ENCODE peak calls at places on chromosomes 2 and 18, in four cellular contexts. One of them, this sample, is unnamed.

GRCh38 chr2:159227467-159227866 is 59.0 kb downstream of the WDSUB1 start:
- DNase-seq in lower leg skin: peak
- DNase-seq in myocyte: no peak
- DNase-seq in cardiac fibroblast: no peak
- DNase-seq in this sample: no peak

GRCh38 chr2:160687629-160688028 is 194.0 kb upstream of the RBMS1 start:
- DNase-seq in cardiac fibroblast: no peak
- DNase-seq in myocyte: no peak
- DNase-seq in lower leg skin: no peak
- DNase-seq in this sample: no peak

GRCh38 chr2:219031005-219031738 is 10.1 kb downstream of the CFAP65 start:
- DNase-seq in cardiac fibroblast: no peak
- DNase-seq in myocyte: no peak
- DNase-seq in lower leg skin: no peak
- DNase-seq in this sample: no peak

GRCh38 chr2:84970956-84971798 is at the start of gene KCMF1:
- DNase-seq in lower leg skin: peak
- DNase-seq in myocyte: peak
- DNase-seq in cardiac fibroblast: peak
- DNase-seq in this sample: peak

GRCh38 chr18:48939368-48940097 is 11.2 kb downstream of the SMAD7 start:
- DNase-seq in cardiac fibroblast: peak
- DNase-seq in lower leg skin: no peak
- DNase-seq in myocyte: no peak
- DNase-seq in this sample: no peak

GRCh38 chr2:132668986-132669853 is 785 bp downstream of the LYPD1 start:
- DNase-seq in cardiac fibroblast: no peak
- DNase-seq in myocyte: no peak
- DNase-seq in lower leg skin: no peak
- DNase-seq in this sample: no peak

GRCh38 chr18:28995319-28995718 is 818.4 kb upstream of the CDH2 start:
- DNase-seq in myocyte: peak
- DNase-seq in lower leg skin: no peak
- DNase-seq in cardiac fibroblast: no peak
- DNase-seq in this sample: no peak

GRCh38 chr18:34624551-34624950 is 85.5 kb upstream of the DTNA start:
- DNase-seq in cardiac fibroblast: no peak
- DNase-seq in myocyte: peak
- DNase-seq in lower leg skin: no peak
- DNase-seq in this sample: no peak

GRCh38 chr2:80050246-80050645 is 254.3 kb downstream of the LRRTM1 start:
- DNase-seq in cardiac fibroblast: no peak
- DNase-seq in myocyte: no peak
- DNase-seq in lower leg skin: no peak
- DNase-seq in this sample: no peak

GRCh38 chr2:201144101-201145051 is 28.4 kb downstream of the CFLAR start:
- DNase-seq in lower leg skin: no peak
- DNase-seq in cardiac fibroblast: no peak
- DNase-seq in myocyte: no peak
- DNase-seq in this sample: no peak

GRCh38 chr2:157301323-157301722 is 24.3 kb downstream of the ERMN start:
- DNase-seq in cardiac fibroblast: no peak
- DNase-seq in lower leg skin: no peak
- DNase-seq in myocyte: no peak
- DNase-seq in this sample: no peak

GRCh38 chr2:40289771-40290404 is 162.0 kb downstream of the SLC8A1 start:
- DNase-seq in myocyte: no peak
- DNase-seq in lower leg skin: no peak
- DNase-seq in cardiac fibroblast: no peak
- DNase-seq in this sample: peak

GRCh38 chr2:181585732-181586131 is 71.2 kb downstream of the CERKL start:
- DNase-seq in myocyte: no peak
- DNase-seq in lower leg skin: no peak
- DNase-seq in cardiac fibroblast: no peak
- DNase-seq in this sample: peak

GRCh38 chr2:224638338-224638823 is 53.2 kb upstream of the CUL3 start:
- DNase-seq in myocyte: no peak
- DNase-seq in lower leg skin: no peak
- DNase-seq in cardiac fibroblast: no peak
- DNase-seq in this sample: peak

GRCh38 chr2:238864207-238865014 is 16.5 kb downstream of the TWIST2 start:
- DNase-seq in myocyte: peak
- DNase-seq in lower leg skin: peak
- DNase-seq in cardiac fibroblast: peak
- DNase-seq in this sample: no peak